ENCODE peak calls at places on chromosome 11, in eight cellular contexts. One of them, this sample, is unnamed.
A peak's percentile ranks its signal among the peaks of the same experiment; 100 is the strongest.

GRCh38 chr11:74057251-74058151 is 48.6 kb upstream of the UCP3 start:
- DNase-seq in HFF-Myc: peak; percentile 29
- DNase-seq in epithelial cell of esophagus: peak; percentile 35
- DNase-seq in cardiac fibroblast: peak; percentile 62
- DNase-seq in SJSA1: peak; percentile 16
- DNase-seq in pancreas: no peak
- DNase-seq in dorsolateral prefrontal cortex: no peak
- DNase-seq in PC-9: no peak
- DNase-seq in this sample: no peak

GRCh38 chr11:34264266-34265110 is 93.3 kb downstream of the ABTB2 start:
- DNase-seq in HFF-Myc: no peak
- DNase-seq in epithelial cell of esophagus: no peak
- DNase-seq in pancreas: no peak
- DNase-seq in cardiac fibroblast: no peak
- DNase-seq in dorsolateral prefrontal cortex: no peak
- DNase-seq in PC-9: no peak
- DNase-seq in SJSA1: no peak
- DNase-seq in this sample: no peak

GRCh38 chr11:128324051-128324481 is 263.3 kb downstream of the ETS1 start:
- DNase-seq in SJSA1: no peak
- DNase-seq in epithelial cell of esophagus: no peak
- DNase-seq in PC-9: no peak
- DNase-seq in pancreas: no peak
- DNase-seq in cardiac fibroblast: no peak
- DNase-seq in HFF-Myc: no peak
- DNase-seq in dorsolateral prefrontal cortex: no peak
- DNase-seq in this sample: no peak

GRCh38 chr11:45741032-45741431 is 63.9 kb upstream of the SLC35C1 start:
- DNase-seq in SJSA1: no peak
- DNase-seq in PC-9: no peak
- DNase-seq in epithelial cell of esophagus: no peak
- DNase-seq in dorsolateral prefrontal cortex: no peak
- DNase-seq in pancreas: no peak
- DNase-seq in HFF-Myc: no peak
- DNase-seq in cardiac fibroblast: no peak
- DNase-seq in this sample: no peak

GRCh38 chr11:134663506-134664313 is 251.7 kb upstream of the B3GAT1 start:
- DNase-seq in PC-9: no peak
- DNase-seq in pancreas: no peak
- DNase-seq in epithelial cell of esophagus: no peak
- DNase-seq in HFF-Myc: no peak
- DNase-seq in cardiac fibroblast: no peak
- DNase-seq in dorsolateral prefrontal cortex: no peak
- DNase-seq in SJSA1: no peak
- DNase-seq in this sample: no peak

GRCh38 chr11:31449040-31449439 is 60.4 kb downstream of the IMMP1L start:
- DNase-seq in PC-9: no peak
- DNase-seq in HFF-Myc: no peak
- DNase-seq in dorsolateral prefrontal cortex: no peak
- DNase-seq in pancreas: no peak
- DNase-seq in epithelial cell of esophagus: no peak
- DNase-seq in SJSA1: no peak
- DNase-seq in cardiac fibroblast: no peak
- DNase-seq in this sample: no peak

GRCh38 chr11:93614111-93614784 is 47.2 kb upstream of the CEP295 start:
- DNase-seq in SJSA1: no peak
- DNase-seq in pancreas: no peak
- DNase-seq in HFF-Myc: no peak
- DNase-seq in cardiac fibroblast: no peak
- DNase-seq in PC-9: no peak
- DNase-seq in epithelial cell of esophagus: no peak
- DNase-seq in dorsolateral prefrontal cortex: no peak
- DNase-seq in this sample: no peak

GRCh38 chr11:40099391-40100169 is 1359.9 kb downstream of the LRRC4C start:
- DNase-seq in HFF-Myc: no peak
- DNase-seq in pancreas: no peak
- DNase-seq in SJSA1: no peak
- DNase-seq in PC-9: no peak
- DNase-seq in epithelial cell of esophagus: no peak
- DNase-seq in cardiac fibroblast: no peak
- DNase-seq in dorsolateral prefrontal cortex: no peak
- DNase-seq in this sample: no peak

GRCh38 chr11:45193695-45194094 is 47.3 kb downstream of the PRDM11 start:
- DNase-seq in epithelial cell of esophagus: no peak
- DNase-seq in pancreas: no peak
- DNase-seq in SJSA1: no peak
- DNase-seq in HFF-Myc: no peak
- DNase-seq in PC-9: no peak
- DNase-seq in dorsolateral prefrontal cortex: no peak
- DNase-seq in cardiac fibroblast: no peak
- DNase-seq in this sample: no peak

GRCh38 chr11:102924851-102925380 is 30.6 kb downstream of the MMP13 start:
- DNase-seq in dorsolateral prefrontal cortex: no peak
- DNase-seq in PC-9: peak; percentile 6
- DNase-seq in SJSA1: no peak
- DNase-seq in HFF-Myc: peak; percentile 15
- DNase-seq in pancreas: no peak
- DNase-seq in cardiac fibroblast: no peak
- DNase-seq in epithelial cell of esophagus: no peak
- DNase-seq in this sample: no peak

GRCh38 chr11:31820438-31820818 is 9.3 kb upstream of the PAX6 start:
- DNase-seq in SJSA1: no peak
- DNase-seq in pancreas: no peak
- DNase-seq in PC-9: no peak
- DNase-seq in HFF-Myc: no peak
- DNase-seq in epithelial cell of esophagus: no peak
- DNase-seq in dorsolateral prefrontal cortex: no peak
- DNase-seq in cardiac fibroblast: no peak
- DNase-seq in this sample: no peak

GRCh38 chr11:117295438-117296137 is 4.4 kb downstream of the BACE1-AS start:
- DNase-seq in cardiac fibroblast: no peak
- DNase-seq in SJSA1: no peak
- DNase-seq in pancreas: peak; percentile 64
- DNase-seq in epithelial cell of esophagus: no peak
- DNase-seq in PC-9: no peak
- DNase-seq in HFF-Myc: no peak
- DNase-seq in dorsolateral prefrontal cortex: peak; percentile 74
- DNase-seq in this sample: no peak

GRCh38 chr11:113796663-113797259 is 17.2 kb downstream of the CLDN25 start:
- DNase-seq in SJSA1: peak; percentile 4
- DNase-seq in epithelial cell of esophagus: peak; percentile 60
- DNase-seq in dorsolateral prefrontal cortex: no peak
- DNase-seq in HFF-Myc: peak; percentile 35
- DNase-seq in PC-9: no peak
- DNase-seq in cardiac fibroblast: peak; percentile 58
- DNase-seq in pancreas: peak; percentile 11
- DNase-seq in this sample: peak; percentile 11

GRCh38 chr11:67465190-67465522 is 3.9 kb downstream of the TMEM134 start:
- DNase-seq in epithelial cell of esophagus: peak; percentile 27
- DNase-seq in SJSA1: no peak
- DNase-seq in HFF-Myc: no peak
- DNase-seq in PC-9: peak; percentile 22
- DNase-seq in dorsolateral prefrontal cortex: no peak
- DNase-seq in cardiac fibroblast: no peak
- DNase-seq in pancreas: no peak
- DNase-seq in this sample: no peak

GRCh38 chr11:133946541-133947297 is 10.0 kb downstream of the IGSF9B start:
- DNase-seq in HFF-Myc: no peak
- DNase-seq in dorsolateral prefrontal cortex: no peak
- DNase-seq in SJSA1: no peak
- DNase-seq in pancreas: no peak
- DNase-seq in cardiac fibroblast: no peak
- DNase-seq in PC-9: no peak
- DNase-seq in epithelial cell of esophagus: no peak
- DNase-seq in this sample: no peak

GRCh38 chr11:94193288-94193687 is 64.6 kb downstream of the PANX1 start:
- DNase-seq in PC-9: peak; percentile 4
- DNase-seq in epithelial cell of esophagus: peak; percentile 76
- DNase-seq in HFF-Myc: no peak
- DNase-seq in pancreas: no peak
- DNase-seq in cardiac fibroblast: peak; percentile 67
- DNase-seq in dorsolateral prefrontal cortex: no peak
- DNase-seq in SJSA1: no peak
- DNase-seq in this sample: peak; percentile 23

GRCh38 chr11:135061166-135061565 is 649.1 kb upstream of the B3GAT1 start:
- DNase-seq in pancreas: no peak
- DNase-seq in epithelial cell of esophagus: no peak
- DNase-seq in SJSA1: no peak
- DNase-seq in cardiac fibroblast: no peak
- DNase-seq in PC-9: no peak
- DNase-seq in HFF-Myc: no peak
- DNase-seq in dorsolateral prefrontal cortex: no peak
- DNase-seq in this sample: no peak

GRCh38 chr11:76782526-76783293 is 446 bp upstream of the TSKU start:
- DNase-seq in SJSA1: peak; percentile 78
- DNase-seq in pancreas: peak; percentile 77
- DNase-seq in epithelial cell of esophagus: peak; percentile 89
- DNase-seq in PC-9: peak; percentile 94
- DNase-seq in HFF-Myc: peak; percentile 90
- DNase-seq in dorsolateral prefrontal cortex: peak; percentile 76
- DNase-seq in cardiac fibroblast: peak; percentile 94
- DNase-seq in this sample: no peak

GRCh38 chr11:76785513-76785912 is 2.4 kb downstream of the TSKU start:
- DNase-seq in pancreas: no peak
- DNase-seq in dorsolateral prefrontal cortex: no peak
- DNase-seq in epithelial cell of esophagus: no peak
- DNase-seq in HFF-Myc: no peak
- DNase-seq in SJSA1: no peak
- DNase-seq in PC-9: no peak
- DNase-seq in cardiac fibroblast: no peak
- DNase-seq in this sample: no peak

GRCh38 chr11:76783901-76784813 is 1.0 kb downstream of the TSKU start:
- DNase-seq in cardiac fibroblast: peak; percentile 87
- DNase-seq in SJSA1: peak; percentile 49
- DNase-seq in HFF-Myc: no peak
- DNase-seq in pancreas: peak; percentile 45
- DNase-seq in PC-9: peak; percentile 69
- DNase-seq in dorsolateral prefrontal cortex: peak; percentile 54
- DNase-seq in epithelial cell of esophagus: peak; percentile 84
- DNase-seq in this sample: no peak

GRCh38 chr11:76781861-76782500 is 1.2 kb upstream of the TSKU start:
- DNase-seq in dorsolateral prefrontal cortex: no peak
- DNase-seq in PC-9: no peak
- DNase-seq in SJSA1: no peak
- DNase-seq in HFF-Myc: no peak
- DNase-seq in epithelial cell of esophagus: peak; percentile 88
- DNase-seq in pancreas: no peak
- DNase-seq in cardiac fibroblast: no peak
- DNase-seq in this sample: no peak

GRCh38 chr11:76783294-76783900 is at the start of gene TSKU:
- DNase-seq in HFF-Myc: no peak
- DNase-seq in SJSA1: peak; percentile 35
- DNase-seq in epithelial cell of esophagus: peak; percentile 36
- DNase-seq in PC-9: no peak
- DNase-seq in pancreas: no peak
- DNase-seq in dorsolateral prefrontal cortex: no peak
- DNase-seq in cardiac fibroblast: peak; percentile 33
- DNase-seq in this sample: no peak
- H3K4me3 ChIP-seq in HFF-Myc: peak within 1 kb of the TSS; percentile 87
- H3K4me3 ChIP-seq in SJSA1: peak within 1 kb of the TSS; percentile 87
- H3K4me3 ChIP-seq in epithelial cell of esophagus: peak within 1 kb of the TSS; percentile 84
- H3K4me3 ChIP-seq in PC-9: peak within 1 kb of the TSS; percentile 94
- H3K4me3 ChIP-seq in pancreas: peak within 1 kb of the TSS; percentile 85
- H3K4me3 ChIP-seq in dorsolateral prefrontal cortex: peak within 1 kb of the TSS; percentile 82
- H3K4me3 ChIP-seq in cardiac fibroblast: peak within 1 kb of the TSS; percentile 75
- H3K4me3 ChIP-seq in this sample: peak within 1 kb of the TSS; percentile 81

DNA sequence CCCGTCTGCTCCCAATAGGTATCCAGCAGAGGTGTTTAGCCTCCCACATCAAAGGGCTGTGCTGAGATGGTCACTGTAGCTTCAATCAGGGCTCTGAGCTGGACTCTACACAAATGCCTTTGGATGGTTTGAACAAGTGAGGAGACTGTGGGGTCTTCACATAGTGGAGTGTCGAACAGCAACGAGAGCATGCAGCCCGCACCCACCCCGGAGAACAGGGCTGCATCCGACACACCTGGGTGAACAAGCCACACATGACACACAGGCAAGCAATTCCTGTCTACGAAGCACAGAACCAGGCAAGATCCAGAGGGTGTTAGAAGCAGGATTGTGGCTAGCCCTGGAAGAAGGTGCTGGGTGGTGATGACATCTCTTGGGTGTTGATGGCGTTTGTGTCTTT is 58.0 kb upstream of the FGF3 start:
- DNase-seq in epithelial cell of esophagus: no peak
- DNase-seq in cardiac fibroblast: no peak
- DNase-seq in SJSA1: no peak
- DNase-seq in PC-9: no peak
- DNase-seq in pancreas: no peak
- DNase-seq in dorsolateral prefrontal cortex: peak; percentile 13
- DNase-seq in HFF-Myc: no peak
- DNase-seq in this sample: no peak
- H3K4me3 ChIP-seq in epithelial cell of esophagus: no peak overlapping the region
- H3K4me3 ChIP-seq in cardiac fibroblast: no peak overlapping the region
- H3K4me3 ChIP-seq in SJSA1: no peak overlapping the region
- H3K4me3 ChIP-seq in PC-9: no peak overlapping the region
- H3K4me3 ChIP-seq in pancreas: no peak overlapping the region
- H3K4me3 ChIP-seq in dorsolateral prefrontal cortex: no peak overlapping the region
- H3K4me3 ChIP-seq in HFF-Myc: no peak overlapping the region
- H3K4me3 ChIP-seq in this sample: no peak overlapping the region

GRCh38 chr11:12867531-12867930 is 141.6 kb upstream of the RASSF10 start:
- DNase-seq in PC-9: no peak
- DNase-seq in pancreas: no peak
- DNase-seq in HFF-Myc: no peak
- DNase-seq in dorsolateral prefrontal cortex: no peak
- DNase-seq in cardiac fibroblast: no peak
- DNase-seq in epithelial cell of esophagus: no peak
- DNase-seq in SJSA1: no peak
- DNase-seq in this sample: no peak

GRCh38 chr11:12865871-12866595 is 143.1 kb upstream of the RASSF10 start:
- DNase-seq in SJSA1: no peak
- DNase-seq in epithelial cell of esophagus: no peak
- DNase-seq in cardiac fibroblast: no peak
- DNase-seq in PC-9: no peak
- DNase-seq in pancreas: no peak
- DNase-seq in dorsolateral prefrontal cortex: no peak
- DNase-seq in HFF-Myc: no peak
- DNase-seq in this sample: no peak

GRCh38 chr11:12863605-12864121 is 145.5 kb upstream of the RASSF10 start:
- DNase-seq in epithelial cell of esophagus: no peak
- DNase-seq in HFF-Myc: no peak
- DNase-seq in pancreas: no peak
- DNase-seq in PC-9: no peak
- DNase-seq in dorsolateral prefrontal cortex: no peak
- DNase-seq in SJSA1: no peak
- DNase-seq in cardiac fibroblast: no peak
- DNase-seq in this sample: no peak

GRCh38 chr11:12862761-12863469 is 146.2 kb upstream of the RASSF10 start:
- DNase-seq in pancreas: no peak
- DNase-seq in HFF-Myc: peak; percentile 58
- DNase-seq in cardiac fibroblast: peak; percentile 77
- DNase-seq in epithelial cell of esophagus: peak; percentile 53
- DNase-seq in dorsolateral prefrontal cortex: peak; percentile 63
- DNase-seq in SJSA1: peak; percentile 87
- DNase-seq in PC-9: no peak
- DNase-seq in this sample: no peak

GRCh38 chr11:12864316-12865156 is 144.6 kb upstream of the RASSF10 start:
- DNase-seq in HFF-Myc: peak; percentile 61
- DNase-seq in SJSA1: peak; percentile 89
- DNase-seq in cardiac fibroblast: peak; percentile 80
- DNase-seq in epithelial cell of esophagus: peak; percentile 71
- DNase-seq in PC-9: peak; percentile 54
- DNase-seq in dorsolateral prefrontal cortex: no peak
- DNase-seq in pancreas: no peak
- DNase-seq in this sample: no peak
- H3K4me3 ChIP-seq in HFF-Myc: no peak overlapping the region
- H3K4me3 ChIP-seq in SJSA1: no peak overlapping the region
- H3K4me3 ChIP-seq in cardiac fibroblast: no peak overlapping the region
- H3K4me3 ChIP-seq in epithelial cell of esophagus: no peak overlapping the region
- H3K4me3 ChIP-seq in PC-9: no peak overlapping the region
- H3K4me3 ChIP-seq in dorsolateral prefrontal cortex: peak overlapping the region; percentile 32
- H3K4me3 ChIP-seq in pancreas: no peak overlapping the region
- H3K4me3 ChIP-seq in this sample: no peak overlapping the region

GRCh38 chr11:125873881-125874555 is 13.4 kb upstream of the HYLS1 start:
- DNase-seq in SJSA1: no peak
- DNase-seq in pancreas: no peak
- DNase-seq in epithelial cell of esophagus: no peak
- DNase-seq in dorsolateral prefrontal cortex: no peak
- DNase-seq in HFF-Myc: no peak
- DNase-seq in cardiac fibroblast: no peak
- DNase-seq in PC-9: no peak
- DNase-seq in this sample: no peak
- H3K4me3 ChIP-seq in SJSA1: no peak overlapping the region
- H3K4me3 ChIP-seq in pancreas: no peak overlapping the region
- H3K4me3 ChIP-seq in epithelial cell of esophagus: no peak overlapping the region
- H3K4me3 ChIP-seq in dorsolateral prefrontal cortex: peak overlapping the region; percentile 40
- H3K4me3 ChIP-seq in HFF-Myc: no peak overlapping the region
- H3K4me3 ChIP-seq in cardiac fibroblast: peak overlapping the region; percentile 22
- H3K4me3 ChIP-seq in PC-9: no peak overlapping the region
- H3K4me3 ChIP-seq in this sample: no peak overlapping the region

This sample was measured in keratinocyte.